ENCODE peak calls at places on chromosomes 3 and 15, in five cellular contexts. Z is heart right ventricle, D is nephron progenitor cell, K is H1, W is RWPE2. A is an unnamed sample.

GRCh38 chr3:70393881-70394612 is 81.6 kb upstream of the MDFIC2 start:
- DNase-seq in Z (no peak), D (no peak), K (no peak), W (no peak), A (no peak)

GRCh38 chr3:114496874-114497273 is 203.0 kb downstream of the TIGIT start:
- DNase-seq in Z (no peak), D (no peak), K (no peak), W (no peak), A (no peak)

GRCh38 chr3:183254816-183255730 is 2.0 kb downstream of the B3GNT5 start:
- DNase-seq in Z (no peak), D (peak; percentile 22), K (no peak), W (no peak), A (no peak)

GRCh38 chr3:39135170-39135805 is 18.1 kb downstream of the CSRNP1 start:
- DNase-seq in Z (peak; percentile 49), D (no peak), K (no peak), W (no peak), A (no peak)

GRCh38 chr3:185561374-185561943 is 9.1 kb upstream of the LIPH start:
- DNase-seq in Z (no peak), D (no peak), K (no peak), W (no peak), A (no peak)

GRCh38 chr3:66348696-66349095 is 127.9 kb downstream of the SLC25A26 start:
- DNase-seq in Z (peak; percentile 53), D (no peak), K (no peak), W (no peak), A (no peak)

GRCh38 chr15:96415513-96416217 is 85.2 kb downstream of the NR2F2 start:
- DNase-seq in Z (no peak), D (no peak), K (no peak), W (no peak), A (no peak)

GRCh38 chr3:127568604-127569003 is 21.9 kb downstream of the TPRA1 start:
- DNase-seq in Z (no peak), D (no peak), K (no peak), W (no peak), A (no peak)

GRCh38 chr3:125129512-125129962 is 73.7 kb upstream of the HEG1 start:
- DNase-seq in Z (no peak), D (no peak), K (no peak), W (peak; percentile 88), A (no peak)

GRCh38 chr3:134640872-134641470 is 9.9 kb downstream of the KY start:
- DNase-seq in Z (no peak), D (peak; percentile 38), K (peak; percentile 57), W (no peak), A (peak; percentile 49)

GRCh38 chr3:195805181-195805580 is 6.5 kb downstream of the MUC4 start:
- DNase-seq in Z (no peak), D (no peak), K (no peak), W (no peak), A (no peak)

GRCh38 chr3:15998896-15999295 is 175.6 kb upstream of the GALNT15 start:
- DNase-seq in Z (no peak), D (no peak), K (no peak), W (no peak), A (no peak)

GRCh38 chr3:89098964-89099585 is 8.3 kb upstream of the EPHA3 start:
- DNase-seq in Z (no peak), D (peak; percentile 52), K (peak; percentile 56), W (no peak), A (peak; percentile 48)

GRCh38 chr3:46705751-46706572 is 4.8 kb downstream of the TMIE start:
- DNase-seq in Z (no peak), D (no peak), K (no peak), W (peak; percentile 56), A (no peak)

GRCh38 chr3:62558549-62559112 is 185.3 kb upstream of the FEZF2 start:
- DNase-seq in Z (no peak), D (peak; percentile 50), K (peak; percentile 72), W (no peak), A (peak; percentile 49)

GRCh38 chr3:13548696-13549512 is at the start of gene FBLN2:
- DNase-seq in Z (no peak), D (peak; percentile 86), K (peak; percentile 86), W (no peak), A (peak; percentile 76)

GRCh38 chr3:71067977-71068376 is 515.6 kb downstream of the FOXP1 start:
- DNase-seq in Z (no peak), D (no peak), K (no peak), W (no peak), A (no peak)

GRCh38 chr3:79016587-79017380 is 751.0 kb downstream of the ROBO1 start:
- DNase-seq in Z (no peak), D (no peak), K (no peak), W (no peak), A (no peak)

GRCh38 chr3:79018671-79019136 is 749.1 kb downstream of the ROBO1 start:
- DNase-seq in Z (peak; percentile 44), D (peak; percentile 69), K (peak; percentile 76), W (peak; percentile 71), A (peak; percentile 71)

GRCh38 chr3:79015854-79016253 is 751.9 kb downstream of the ROBO1 start:
- DNase-seq in Z (no peak), D (no peak), K (no peak), W (no peak), A (no peak)

GRCh38 chr3:79019924-79020173 is 747.9 kb downstream of the ROBO1 start:
- DNase-seq in Z (no peak), D (no peak), K (no peak), W (no peak), A (no peak)

DNA sequence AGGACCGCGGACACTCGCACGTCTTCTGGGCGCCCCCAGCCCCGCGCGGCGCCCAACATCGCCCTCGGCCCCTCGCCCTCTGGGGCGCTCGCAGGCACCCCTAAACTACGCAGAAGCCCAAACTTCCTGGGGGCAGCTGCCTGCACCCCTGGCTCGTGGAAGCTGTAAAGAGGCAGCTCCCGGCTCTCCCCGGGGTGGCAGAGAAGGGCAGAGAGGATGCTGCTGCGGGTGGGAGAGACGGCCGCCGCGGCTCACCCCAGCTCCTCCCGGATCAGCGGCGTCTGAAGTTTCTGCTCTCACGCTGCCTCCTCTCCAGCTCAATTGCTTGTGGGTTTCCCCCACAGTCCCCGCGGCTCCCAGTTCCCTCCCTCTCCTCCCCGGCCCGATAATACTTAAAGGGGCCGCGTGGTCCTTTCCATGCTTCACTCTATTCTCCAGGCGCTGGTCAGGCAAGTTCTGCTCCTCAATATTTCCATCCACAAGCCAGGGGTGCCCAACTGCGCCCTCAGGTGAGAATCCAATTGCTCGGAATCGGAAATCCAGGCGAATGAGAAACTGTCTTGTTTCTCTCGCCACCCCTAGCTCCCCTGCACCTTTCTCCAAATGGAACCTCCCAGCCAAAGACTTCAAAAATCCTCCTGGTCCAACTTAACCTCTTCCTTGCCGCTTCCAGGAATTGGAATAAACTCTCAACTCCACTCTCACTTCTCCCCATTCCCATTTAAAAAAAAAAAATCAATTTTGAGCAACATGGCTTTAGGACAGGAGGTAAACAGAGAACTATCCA is 748.5 kb downstream of the ROBO1 start:
- DNase-seq in Z (peak; percentile 75), D (peak; percentile 74), K (peak; percentile 83), W (peak; percentile 91), A (peak; percentile 70)
- TF ChIP-seq CTCF in Z (no peak), D (no peak), K (no peak), W (no peak), A (no peak)

DNA sequence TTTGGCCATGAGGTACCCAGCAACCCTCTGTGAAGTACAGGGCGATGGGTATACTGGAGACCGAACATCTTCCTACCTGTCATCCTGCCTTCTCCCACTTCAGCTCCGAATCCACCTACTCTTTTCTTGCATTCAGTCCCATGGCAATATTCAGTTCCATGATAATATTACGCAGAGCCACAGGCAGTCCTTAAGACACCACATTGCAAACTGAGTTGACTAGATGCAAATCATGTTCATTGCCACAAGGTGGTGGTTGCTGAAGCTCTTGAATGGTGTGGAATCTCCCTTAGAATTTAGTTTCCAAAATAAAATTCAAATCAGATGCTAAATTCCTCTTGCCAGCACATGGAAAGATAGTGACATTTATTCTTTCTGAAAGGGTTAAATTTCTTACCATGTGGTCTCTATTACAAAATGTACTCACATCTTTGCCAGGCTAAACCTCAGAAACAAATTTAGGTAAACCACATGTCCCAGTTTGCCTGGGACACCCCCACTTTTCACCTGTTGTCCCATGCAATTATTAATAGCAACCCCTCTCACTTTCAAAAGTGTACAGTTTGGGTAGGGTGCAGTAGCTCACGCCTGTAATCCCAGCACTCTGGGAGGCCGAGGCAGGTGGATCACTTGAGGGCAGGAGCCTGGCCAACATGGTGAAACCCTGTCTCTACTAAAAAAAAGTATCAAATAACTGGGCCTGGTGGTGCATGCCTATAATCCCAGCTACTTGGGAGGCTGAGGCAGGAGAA is 1.7 kb upstream of the NME9 start:
- DNase-seq in Z (no peak), D (no peak), K (no peak), W (no peak), A (no peak)
- TF ChIP-seq CTCF in Z (no peak), D (no peak), K (peak; percentile 19), W (peak; percentile 17), A (peak; percentile 27)

DNA sequence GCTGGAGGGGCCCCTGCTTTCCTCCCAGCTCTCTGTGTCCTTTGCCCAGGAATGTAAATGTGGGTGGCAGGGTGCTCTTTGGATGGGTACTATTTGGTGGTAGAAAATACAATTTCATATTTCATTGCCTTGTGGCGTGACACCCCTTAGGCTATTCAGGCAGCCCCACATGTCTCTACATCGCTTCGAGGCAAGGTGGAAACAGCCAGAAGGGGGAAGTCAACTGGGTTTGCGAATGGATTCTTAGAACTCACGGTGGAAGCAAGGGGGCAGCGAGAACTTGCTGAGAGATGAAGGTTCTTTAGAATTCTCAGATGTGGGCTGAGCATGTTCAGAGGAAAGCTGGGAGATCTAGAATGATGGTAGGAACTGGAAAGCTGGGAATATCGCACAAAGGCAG is 25.3 kb downstream of the PLA2G4D start:
- DNase-seq in Z (no peak), D (no peak), K (no peak), W (no peak), A (no peak)
- TF ChIP-seq CTCF in Z (no peak), D (no peak), K (peak; percentile 46), W (no peak), A (no peak)

GRCh38 chr3:22236490-22237271 is 485.7 kb upstream of the ZNF385D start:
- DNase-seq in Z (no peak), D (no peak), K (no peak), W (no peak), A (no peak)

GRCh38 chr3:22245122-22245521 is 494.1 kb upstream of the ZNF385D start:
- DNase-seq in Z (no peak), D (no peak), K (no peak), W (no peak), A (no peak)

GRCh38 chr3:22245817-22246583 is 495.0 kb upstream of the ZNF385D start:
- DNase-seq in Z (no peak), D (no peak), K (no peak), W (no peak), A (no peak)

DNA sequence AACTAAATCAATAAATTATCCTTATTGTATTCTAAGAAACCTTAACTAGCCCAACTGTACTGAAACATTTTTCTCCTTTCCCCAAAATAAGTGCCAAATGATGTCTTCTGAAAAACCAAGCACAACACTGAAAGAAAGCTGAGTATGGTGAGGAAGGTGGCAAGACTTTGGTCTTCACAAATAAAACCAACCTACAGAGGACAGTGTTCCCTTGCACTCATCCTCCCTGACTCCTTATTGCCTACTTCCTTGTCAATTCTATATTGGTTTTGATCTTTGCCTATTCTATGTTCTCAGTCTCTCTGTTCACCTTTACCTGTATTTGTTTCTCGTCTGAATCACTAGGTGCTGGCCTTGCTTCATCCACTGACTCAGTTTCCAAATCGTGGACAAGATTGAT is 490.1 kb upstream of the ZNF385D start:
- DNase-seq in Z (no peak), D (no peak), K (no peak), W (no peak), A (no peak)
- TF ChIP-seq CTCF in Z (no peak), D (no peak), K (peak; percentile 30), W (no peak), A (no peak)

A was measured in endothelial cell.